ENCODE peak calls at places on chromosomes 6 and 20, in eight cellular contexts. A is fibroblast of lung; K is cardiac fibroblast; T is AG10803; E is neural progenitor cell; O is astrocyte of the spinal cord; R is lung; S is CD8-positive, alpha-beta T cell. F is an unnamed sample.

GRCh38 chr20:54605319-54605718 is 129.9 kb downstream of the DOK5 start:
- DNase-seq in A (no peak), K (no peak), T (no peak), E (no peak), O (no peak), R (no peak), S (no peak), F (no peak)

GRCh38 chr6:16909599-16910360 is 148.5 kb upstream of the ATXN1 start:
- DNase-seq in A (peak), K (peak), T (peak), E (no peak), O (peak), R (no peak), S (no peak), F (no peak)

GRCh38 chr6:40586369-40586768 is 795 bp downstream of the LRFN2 start:
- DNase-seq in A (no peak), K (no peak), T (no peak), E (no peak), O (no peak), R (no peak), S (no peak), F (no peak)

GRCh38 chr20:45372646-45373352 is 5.3 kb downstream of the TP53TG5 start:
- DNase-seq in A (no peak), K (no peak), T (peak), E (peak), O (no peak), R (no peak), S (no peak), F (peak)

GRCh38 chr20:25285856-25286798 is 38.2 kb downstream of the PYGB start:
- DNase-seq in A (no peak), K (no peak), T (no peak), E (no peak), O (no peak), R (no peak), S (no peak), F (no peak)

GRCh38 chr20:1308067-1308701 is 20.8 kb downstream of the SDCBP2 start:
- DNase-seq in A (no peak), K (no peak), T (no peak), E (no peak), O (no peak), R (no peak), S (no peak), F (no peak)

GRCh38 chr6:96075826-96076225 is 60.1 kb downstream of the FUT9 start:
- DNase-seq in A (no peak), K (no peak), T (no peak), E (no peak), O (peak), R (no peak), S (no peak), F (no peak)

GRCh38 chr6:26183581-26184408 is 96.6 kb downstream of the HFE start:
- DNase-seq in A (peak), K (peak), T (peak), E (peak), O (peak), R (peak), S (peak), F (peak)

GRCh38 chr6:74551896-74552295 is 654.0 kb downstream of the COL12A1 start:
- DNase-seq in A (peak), K (peak), T (peak), E (no peak), O (peak), R (no peak), S (no peak), F (no peak)

GRCh38 chr6:124995645-124996325 is 33.5 kb downstream of the RNF217 start:
- DNase-seq in A (no peak), K (no peak), T (no peak), E (no peak), O (no peak), R (no peak), S (no peak), F (peak)

GRCh38 chr6:36235309-36235708 is 34.6 kb upstream of the PNPLA1 start:
- DNase-seq in A (no peak), K (no peak), T (no peak), E (peak), O (no peak), R (no peak), S (no peak), F (no peak)

GRCh38 chr6:134585529-134585873 is 267.6 kb upstream of the SGK1 start:
- DNase-seq in A (no peak), K (no peak), T (no peak), E (no peak), O (peak), R (no peak), S (no peak), F (no peak)

GRCh38 chr6:149062653-149063348 is 254.7 kb upstream of the TAB2 start:
- DNase-seq in A (no peak), K (no peak), T (no peak), E (no peak), O (no peak), R (no peak), S (no peak), F (no peak)

GRCh38 chr6:40755749-40756452 is 168.7 kb upstream of the LRFN2 start:
- DNase-seq in A (no peak), K (no peak), T (peak), E (no peak), O (peak), R (no peak), S (no peak), F (no peak)

GRCh38 chr6:54267798-54268197 is 40.4 kb upstream of the TINAG start:
- DNase-seq in A (peak), K (peak), T (peak), E (peak), O (peak), R (peak), S (no peak), F (peak)

GRCh38 chr20:43949741-43950618 is 35.3 kb downstream of the TOX2 start:
- DNase-seq in A (no peak), K (peak), T (no peak), E (no peak), O (no peak), R (peak), S (peak), F (no peak)

GRCh38 chr6:45577836-45578504 is 200.2 kb upstream of the SUPT3H start:
- DNase-seq in A (peak), K (peak), T (peak), E (no peak), O (peak), R (no peak), S (no peak), F (no peak)

GRCh38 chr20:59222982-59223610 is 59.5 kb downstream of the ZNF831 start:
- DNase-seq in A (peak), K (peak), T (no peak), E (peak), O (no peak), R (no peak), S (no peak), F (no peak)

DNA sequence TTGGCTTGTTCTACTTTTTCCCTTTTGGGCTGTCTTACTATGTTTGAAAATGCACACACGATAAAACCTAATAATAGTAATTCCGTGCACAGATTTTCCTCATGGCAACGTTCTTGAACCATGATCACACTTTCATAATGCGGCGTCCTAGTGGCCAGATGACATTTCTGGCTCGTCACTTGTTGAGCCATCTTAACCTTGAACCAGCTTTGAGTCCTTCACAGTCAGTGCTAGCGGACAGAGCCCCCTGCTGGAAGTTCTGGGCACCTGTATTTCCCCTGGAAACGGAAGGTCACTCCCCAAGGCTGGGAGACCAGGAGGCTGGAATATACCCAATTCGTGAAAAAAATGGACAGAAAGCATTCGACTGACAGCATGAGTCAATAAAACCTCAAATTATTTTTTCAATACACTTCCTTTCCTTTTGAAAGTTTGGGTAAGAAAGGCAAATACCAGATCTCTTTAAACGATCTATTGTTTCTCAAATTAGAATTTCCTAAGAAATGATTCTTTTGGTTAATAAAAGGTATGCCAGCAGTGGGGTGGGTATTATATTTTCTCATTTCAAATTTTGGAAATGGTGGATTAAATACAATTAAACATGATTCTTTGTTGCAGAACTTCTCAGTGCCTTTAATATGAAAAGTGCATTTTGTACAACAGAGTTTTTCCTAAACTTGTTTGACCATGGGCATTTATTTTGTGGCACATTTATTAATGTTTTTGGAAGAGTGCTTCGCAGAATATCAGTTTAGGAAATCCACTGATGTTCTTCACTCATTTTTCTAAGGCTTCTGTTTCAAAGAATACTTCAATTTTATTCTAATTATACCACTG is 542.3 kb downstream of the QKI start:
- DNase-seq in A (peak), K (peak), T (peak), E (peak), O (peak), R (peak), S (peak), F (peak)
- TF ChIP-seq CTCF in A (peak), K (peak), T (peak), E (peak), O (peak), R (peak), S (peak), F (peak)

GRCh38 chr6:145813285-145814034 is 1.1 kb downstream of the FBXO30 start:
- DNase-seq in A (peak), K (peak), T (peak), E (no peak), O (peak), R (no peak), S (no peak), F (peak)

GRCh38 chr6:145809211-145809610 is 5.4 kb downstream of the FBXO30 start:
- DNase-seq in A (peak), K (no peak), T (no peak), E (no peak), O (no peak), R (no peak), S (no peak), F (no peak)

GRCh38 chr6:145811741-145812140 is 2.9 kb downstream of the FBXO30 start:
- DNase-seq in A (no peak), K (no peak), T (no peak), E (no peak), O (no peak), R (no peak), S (no peak), F (no peak)

GRCh38 chr6:145808239-145808638 is 6.4 kb downstream of the FBXO30 start:
- DNase-seq in A (peak), K (no peak), T (no peak), E (no peak), O (no peak), R (no peak), S (no peak), F (no peak)

GRCh38 chr6:145809785-145810184 is 4.8 kb downstream of the FBXO30 start:
- DNase-seq in A (peak), K (peak), T (peak), E (no peak), O (no peak), R (no peak), S (no peak), F (peak)
- H3K4me3 ChIP-seq in A (no peak), K (no peak), T (no peak), E (no peak), O (no peak), R (no peak), S (no peak), F (no peak)

GRCh38 chr20:3068986-3069900 is 2.2 kb upstream of the OXT start:
- DNase-seq in A (peak), K (no peak), T (peak), E (peak), O (no peak), R (no peak), S (peak), F (no peak)
- TF ChIP-seq CTCF in A (no peak), K (no peak), T (no peak), E (no peak), O (no peak), R (no peak), S (peak), F (peak)

GRCh38 chr20:35737865-35738333 is 4.2 kb downstream of the RBM39 start:
- DNase-seq in A (no peak), K (no peak), T (no peak), E (no peak), O (no peak), R (no peak), S (no peak), F (no peak)
- H3K4me3 ChIP-seq in A (no peak), K (no peak), T (no peak), E (peak), O (no peak), R (no peak), S (no peak), F (no peak)

GRCh38 chr20:18034039-18034438 is 23.7 kb downstream of the OVOL2 start:
- DNase-seq in A (no peak), K (no peak), T (no peak), E (peak), O (no peak), R (no peak), S (no peak), F (no peak)

GRCh38 chr20:18030020-18030419 is 27.7 kb downstream of the OVOL2 start:
- DNase-seq in A (no peak), K (no peak), T (no peak), E (no peak), O (no peak), R (no peak), S (no peak), F (no peak)

GRCh38 chr20:18031888-18032509 is 25.7 kb downstream of the OVOL2 start:
- DNase-seq in A (no peak), K (no peak), T (no peak), E (no peak), O (no peak), R (no peak), S (no peak), F (no peak)

GRCh38 chr20:18031050-18031449 is 26.7 kb downstream of the OVOL2 start:
- DNase-seq in A (no peak), K (no peak), T (no peak), E (no peak), O (no peak), R (no peak), S (no peak), F (no peak)

GRCh38 chr20:18032977-18033892 is 24.5 kb downstream of the OVOL2 start:
- DNase-seq in A (no peak), K (no peak), T (no peak), E (peak), O (no peak), R (no peak), S (no peak), F (no peak)
- TF ChIP-seq CTCF in A (peak), K (no peak), T (peak), E (peak), O (no peak), R (no peak), S (no peak), F (no peak)

DNA sequence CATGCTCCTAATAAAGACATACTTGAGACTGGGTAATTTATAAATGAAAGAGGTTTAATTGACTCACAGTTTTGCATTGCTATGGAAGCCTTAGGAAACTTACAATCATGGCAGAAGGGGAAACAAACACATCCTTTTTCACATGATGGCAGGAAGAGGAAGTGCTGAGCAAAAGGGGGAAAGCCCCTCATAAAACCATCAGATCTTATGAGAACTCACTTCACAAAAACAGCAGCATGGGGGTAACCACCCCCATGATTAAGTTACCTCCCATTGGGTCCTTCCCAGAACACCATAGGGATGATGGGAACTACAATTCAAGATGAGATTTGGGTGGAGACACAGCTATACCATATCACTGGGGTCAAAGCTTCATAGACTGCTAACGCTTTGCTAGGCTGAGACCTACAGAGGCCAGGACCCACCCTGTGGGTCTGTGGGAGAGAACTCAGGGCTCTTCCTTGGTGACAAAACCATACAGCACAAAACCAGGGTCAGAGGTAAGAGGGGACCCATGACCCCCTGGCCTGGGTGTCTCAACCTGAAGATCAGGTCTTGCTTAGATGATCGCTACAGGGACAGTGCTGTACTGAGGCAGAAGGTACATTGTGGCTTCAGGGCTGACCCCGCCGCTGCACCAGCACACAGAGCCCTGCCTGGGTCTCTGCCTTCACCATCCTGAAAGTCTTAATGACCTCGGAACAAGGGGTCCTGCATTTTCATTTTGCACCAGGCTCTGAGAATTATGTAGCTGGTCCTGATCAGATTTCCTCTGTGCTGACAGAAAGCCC is 254.5 kb downstream of the ERMARD start:
- DNase-seq in A (no peak), K (no peak), T (no peak), E (no peak), O (no peak), R (no peak), S (peak), F (no peak)
- H3K4me3 ChIP-seq in A (no peak), K (no peak), T (no peak), E (no peak), O (no peak), R (no peak), S (no peak), F (no peak)

GRCh38 chr6:130381459-130382380 is 15.9 kb downstream of the TMEM200A start:
- DNase-seq in A (no peak), K (no peak), T (no peak), E (no peak), O (no peak), R (no peak), S (no peak), F (no peak)
- TF ChIP-seq CTCF in A (peak), K (no peak), T (no peak), E (no peak), O (no peak), R (no peak), S (peak), F (no peak)